ENCODE peak calls at places on chromosomes 3 and 15, in five cellular contexts. Q is Calu3; T is tibial nerve; P is mammary epithelial cell; B is CD8-positive, alpha-beta T cell. F is an unnamed sample.

GRCh38 chr15:73353734-73354133 is 15.0 kb downstream of the HCN4 start:
- DNase-seq in Q (no peak), T (no peak), P (no peak), B (no peak), F (no peak)

GRCh38 chr15:82124331-82125263 is 78.8 kb upstream of the MEX3B start:
- DNase-seq in Q (no peak), T (no peak), P (no peak), B (no peak), F (no peak)

GRCh38 chr15:68730491-68731317 is 90.0 kb downstream of the ANP32A start:
- DNase-seq in Q (peak), T (no peak), P (peak), B (peak), F (peak)

GRCh38 chr3:14042680-14043079 is 82.0 kb downstream of the CHCHD4 start:
- DNase-seq in Q (no peak), T (no peak), P (no peak), B (no peak), F (no peak)

GRCh38 chr3:158711886-158712285 is 20.4 kb downstream of the RARRES1 start:
- DNase-seq in Q (no peak), T (no peak), P (peak), B (no peak), F (no peak)

GRCh38 chr3:193367868-193368267 is 10.7 kb downstream of the ATP13A5 start:
- DNase-seq in Q (no peak), T (no peak), P (no peak), B (no peak), F (no peak)

GRCh38 chr3:197465197-197465995 is 90.4 kb downstream of the BDH1 start:
- DNase-seq in Q (no peak), T (no peak), P (no peak), B (no peak), F (no peak)

GRCh38 chr15:24961967-24962366 is 7.2 kb downstream of the SNRPN start:
- DNase-seq in Q (no peak), T (no peak), P (no peak), B (no peak), F (no peak)

GRCh38 chr15:34886134-34886533 is 83.4 kb downstream of the AQR start:
- DNase-seq in Q (no peak), T (no peak), P (no peak), B (no peak), F (no peak)

GRCh38 chr3:122502139-122502538 is 12.6 kb downstream of the KPNA1 start:
- DNase-seq in Q (no peak), T (no peak), P (no peak), B (no peak), F (no peak)

GRCh38 chr3:74139648-74140047 is 474.8 kb downstream of the CNTN3 start:
- DNase-seq in Q (no peak), T (no peak), P (no peak), B (no peak), F (no peak)

GRCh38 chr3:13822042-13822441 is 57.8 kb downstream of the WNT7A start:
- DNase-seq in Q (no peak), T (no peak), P (peak), B (no peak), F (no peak)

GRCh38 chr15:49855917-49856637 is 235.2 kb downstream of the DTWD1 start:
- DNase-seq in Q (no peak), T (no peak), P (no peak), B (no peak), F (no peak)